ENCODE peak calls at places on chromosomes 13 and 19, in seven cellular contexts. O is activated gamma-delta T cell treated with Interleukin-2 at 50 U/mL for 16 hours; N is GM03348; A is activated CD8-positive, alpha-beta memory T cell treated with anti-CD3 and anti-CD28 coated beads for 1 hour; R is C1 segment of cervical spinal cord; Y is neural crest cell; D is pancreas. Q is an unnamed sample.

GRCh38 chr19:4730740-4731171 is 7.1 kb upstream of the DPP9 start:
- DNase-seq in O (peak), N (no peak), A (no peak), R (no peak), Y (peak), D (no peak), Q (no peak)

GRCh38 chr19:39208175-39208795 is 4.2 kb upstream of the SYCN start:
- DNase-seq in O (no peak), N (no peak), A (no peak), R (no peak), Y (no peak), D (peak), Q (no peak)

GRCh38 chr19:34574704-34575103 is 93.1 kb downstream of the WTIP start:
- DNase-seq in O (no peak), N (no peak), A (no peak), R (no peak), Y (no peak), D (no peak), Q (no peak)

GRCh38 chr13:45092668-45093067 is 27.6 kb upstream of the GTF2F2 start:
- DNase-seq in O (no peak), N (peak), A (no peak), R (no peak), Y (no peak), D (no peak), Q (peak)

GRCh38 chr13:109111141-109111540 is 481.7 kb downstream of the MYO16 start:
- DNase-seq in O (no peak), N (no peak), A (no peak), R (no peak), Y (no peak), D (no peak), Q (no peak)

GRCh38 chr19:36054733-36055686 is at the start of gene WDR62:
- DNase-seq in O (peak), N (peak), A (peak), R (peak), Y (peak), D (peak), Q (peak)

GRCh38 chr19:35105411-35106290 is 10.0 kb upstream of the FXYD3 start:
- DNase-seq in O (no peak), N (no peak), A (no peak), R (no peak), Y (no peak), D (no peak), Q (no peak)

GRCh38 chr13:76286178-76286577 is 600.0 kb downstream of the KCTD12 start:
- DNase-seq in O (no peak), N (peak), A (no peak), R (no peak), Y (no peak), D (no peak), Q (peak)

GRCh38 chr13:50714886-50715285 is 128.6 kb downstream of the DLEU7 start:
- DNase-seq in O (no peak), N (no peak), A (no peak), R (no peak), Y (no peak), D (no peak), Q (no peak)

GRCh38 chr13:51096131-51096530 is 14.9 kb downstream of the C13orf42 start:
- DNase-seq in O (no peak), N (no peak), A (no peak), R (no peak), Y (no peak), D (no peak), Q (no peak)

GRCh38 chr13:112184261-112184660 is 117.3 kb downstream of the SOX1 start:
- DNase-seq in O (no peak), N (no peak), A (no peak), R (no peak), Y (no peak), D (no peak), Q (no peak)

GRCh38 chr13:114248011-114248410 is 13.3 kb downstream of the CDC16 start:
- DNase-seq in O (no peak), N (peak), A (no peak), R (no peak), Y (no peak), D (no peak), Q (peak)

GRCh38 chr19:18479964-18480723 is 41.7 kb downstream of the ELL start:
- DNase-seq in O (no peak), N (peak), A (no peak), R (peak), Y (no peak), D (no peak), Q (peak)

GRCh38 chr13:26980099-26981031 is 191.2 kb downstream of the USP12 start:
- DNase-seq in O (no peak), N (no peak), A (no peak), R (no peak), Y (no peak), D (no peak), Q (no peak)

GRCh38 chr19:54882758-54883157 is 8.7 kb downstream of the FCAR start:
- DNase-seq in O (no peak), N (no peak), A (no peak), R (no peak), Y (no peak), D (no peak), Q (no peak)

Q was measured in AG10803.